ENCODE peak calls at places on chromosomes 16 and 17, in four cellular contexts. V is lower lobe of right lung; N is AG04449; Q is stimulated activated CD8-positive, alpha-beta memory T cell treated with anti-CD3 and anti-CD28 coated beads, Interleukin-7, amount 100 ng/mL, for 24 hours. C is an unnamed sample.

GRCh38 chr17:4747847-4748246 is 8.1 kb upstream of the CXCL16 start:
- DNase-seq in V (peak; percentile 45), N (no peak), Q (no peak), C (no peak)

GRCh38 chr17:14856156-14856555 is 409.0 kb downstream of the PMP22 start:
- DNase-seq in V (no peak), N (no peak), Q (no peak), C (no peak)

GRCh38 chr17:70636517-70637133 is 467.3 kb downstream of the KCNJ2 start:
- DNase-seq in V (no peak), N (peak; percentile 2), Q (no peak), C (no peak)

GRCh38 chr17:60862482-60862881 is 184.8 kb downstream of the BCAS3 start:
- DNase-seq in V (no peak), N (no peak), Q (no peak), C (no peak)

GRCh38 chr17:57949649-57950048 is 5.6 kb downstream of the CUEDC1 start:
- DNase-seq in V (peak; percentile 77), N (no peak), Q (no peak), C (peak; percentile 76)

GRCh38 chr16:65068151-65068740 is 53.6 kb downstream of the CDH11 start:
- DNase-seq in V (no peak), N (peak; percentile 65), Q (no peak), C (no peak)

GRCh38 chr16:69386596-69386995 is 789 bp upstream of the TERF2 start:
- DNase-seq in V (no peak), N (no peak), Q (no peak), C (no peak)

GRCh38 chr17:50244771-50245170 is 29.5 kb upstream of the TMEM92 start:
- DNase-seq in V (no peak), N (no peak), Q (no peak), C (no peak)

GRCh38 chr16:13012591-13012990 is 111.2 kb downstream of the SHISA9 start:
- DNase-seq in V (no peak), N (no peak), Q (no peak), C (no peak)